ENCODE peak calls at places on chromosomes 12 and 14, in five cellular contexts. K is gastrocnemius medialis; H is PC-9; W is CD4-positive, alpha-beta T cell; N is tibial artery. Z is an unnamed sample.

GRCh38 chr14:95363468-95363954 is 43.8 kb upstream of the CLMN start:
- DNase-seq in K (no peak), H (no peak), W (no peak), N (no peak), Z (no peak)

GRCh38 chr12:117334098-117334497 is 27.3 kb downstream of the NOS1 start:
- DNase-seq in K (peak), H (no peak), W (no peak), N (no peak), Z (no peak)

GRCh38 chr12:22631863-22632463 is 7.0 kb downstream of the ETNK1 start:
- DNase-seq in K (no peak), H (no peak), W (no peak), N (no peak), Z (no peak)

GRCh38 chr14:84591827-84592540 is 938.0 kb upstream of the FLRT2 start:
- DNase-seq in K (no peak), H (no peak), W (no peak), N (no peak), Z (no peak)

GRCh38 chr12:69935651-69936100 is 110.6 kb downstream of the MYRFL start:
- DNase-seq in K (no peak), H (no peak), W (no peak), N (no peak), Z (no peak)

GRCh38 chr14:24055971-24056799 is 4.4 kb downstream of the CARMIL3 start:
- DNase-seq in K (no peak), H (no peak), W (no peak), N (no peak), Z (no peak)

GRCh38 chr14:51157012-51157411 is 62.1 kb upstream of the TRIM9 start:
- DNase-seq in K (no peak), H (no peak), W (no peak), N (no peak), Z (peak)

GRCh38 chr12:23504043-23504442 is 445.4 kb downstream of the SOX5 start:
- DNase-seq in K (no peak), H (no peak), W (no peak), N (no peak), Z (no peak)

GRCh38 chr14:75279153-75279738 is 618 bp downstream of the FOS start:
- DNase-seq in K (peak), H (peak), W (no peak), N (peak), Z (no peak)

GRCh38 chr12:24054411-24054810 is 104.9 kb upstream of the SOX5 start:
- DNase-seq in K (no peak), H (no peak), W (no peak), N (peak), Z (no peak)

GRCh38 chr14:62144863-62145262 is 382.6 kb downstream of the SNAPC1 start:
- DNase-seq in K (no peak), H (no peak), W (no peak), N (no peak), Z (no peak)

GRCh38 chr12:10361622-10362021 is 28.2 kb downstream of the KLRK1 start:
- DNase-seq in K (no peak), H (peak), W (no peak), N (no peak), Z (no peak)

GRCh38 chr14:61328629-61329262 is 7.4 kb downstream of the PRKCH start:
- DNase-seq in K (no peak), H (no peak), W (no peak), N (no peak), Z (no peak)

GRCh38 chr12:113097716-113098427 is 37.7 kb downstream of the RASAL1 start:
- DNase-seq in K (peak), H (no peak), W (no peak), N (no peak), Z (no peak)

GRCh38 chr14:66543996-66544395 is 36.0 kb downstream of the GPHN start:
- DNase-seq in K (no peak), H (no peak), W (no peak), N (no peak), Z (no peak)

GRCh38 chr12:75048763-75049162 is 160.9 kb downstream of the KCNC2 start:
- DNase-seq in K (no peak), H (no peak), W (no peak), N (no peak), Z (no peak)

GRCh38 chr12:124646385-124647230 is 79.2 kb upstream of the NCOR2 start:
- DNase-seq in K (no peak), H (no peak), W (peak), N (no peak), Z (no peak)

GRCh38 chr14:72892879-72893635 is 844 bp downstream of the DPF3 start:
- DNase-seq in K (peak), H (no peak), W (peak), N (no peak), Z (no peak)

GRCh38 chr12:116360579-116361403 is 83.3 kb upstream of the MED13L start:
- DNase-seq in K (no peak), H (no peak), W (no peak), N (no peak), Z (no peak)

GRCh38 chr14:103684871-103685270 is 30.4 kb downstream of the XRCC3 start:
- DNase-seq in K (no peak), H (no peak), W (no peak), N (no peak), Z (no peak)

GRCh38 chr12:27952510-27952909 is 20.0 kb downstream of the PTHLH start:
- DNase-seq in K (no peak), H (no peak), W (no peak), N (no peak), Z (no peak)

GRCh38 chr12:31749024-31749704 is 20.3 kb upstream of the AMN1 start:
- DNase-seq in K (peak), H (peak), W (peak), N (peak), Z (peak)

GRCh38 chr14:65574611-65575010 is 162.1 kb downstream of the FUT8 start:
- DNase-seq in K (no peak), H (no peak), W (no peak), N (no peak), Z (no peak)

GRCh38 chr12:39122562-39123204 is 217.3 kb upstream of the CPNE8 start:
- DNase-seq in K (no peak), H (no peak), W (no peak), N (no peak), Z (no peak)

GRCh38 chr12:3218150-3218845 is 141.1 kb downstream of the TSPAN9 start:
- DNase-seq in K (peak), H (no peak), W (no peak), N (peak), Z (no peak)

GRCh38 chr14:103856105-103856504 is 8.7 kb upstream of the PPP1R13B start:
- DNase-seq in K (no peak), H (no peak), W (no peak), N (no peak), Z (no peak)

GRCh38 chr12:49888461-49889151 is 15.1 kb downstream of the FAIM2 start:
- DNase-seq in K (no peak), H (no peak), W (no peak), N (no peak), Z (no peak)

GRCh38 chr12:46693034-46693433 is 132.8 kb downstream of the SLC38A4 start:
- DNase-seq in K (no peak), H (no peak), W (no peak), N (no peak), Z (no peak)

GRCh38 chr12:51717325-51717925 is 126.4 kb downstream of the SCN8A start:
- DNase-seq in K (no peak), H (no peak), W (no peak), N (no peak), Z (no peak)

GRCh38 chr12:51726931-51727330 is 121.6 kb downstream of the FIGNL2 start:
- DNase-seq in K (no peak), H (no peak), W (no peak), N (no peak), Z (no peak)

GRCh38 chr12:51722387-51722786 is 126.1 kb downstream of the FIGNL2 start:
- DNase-seq in K (no peak), H (no peak), W (no peak), N (no peak), Z (no peak)

DNA sequence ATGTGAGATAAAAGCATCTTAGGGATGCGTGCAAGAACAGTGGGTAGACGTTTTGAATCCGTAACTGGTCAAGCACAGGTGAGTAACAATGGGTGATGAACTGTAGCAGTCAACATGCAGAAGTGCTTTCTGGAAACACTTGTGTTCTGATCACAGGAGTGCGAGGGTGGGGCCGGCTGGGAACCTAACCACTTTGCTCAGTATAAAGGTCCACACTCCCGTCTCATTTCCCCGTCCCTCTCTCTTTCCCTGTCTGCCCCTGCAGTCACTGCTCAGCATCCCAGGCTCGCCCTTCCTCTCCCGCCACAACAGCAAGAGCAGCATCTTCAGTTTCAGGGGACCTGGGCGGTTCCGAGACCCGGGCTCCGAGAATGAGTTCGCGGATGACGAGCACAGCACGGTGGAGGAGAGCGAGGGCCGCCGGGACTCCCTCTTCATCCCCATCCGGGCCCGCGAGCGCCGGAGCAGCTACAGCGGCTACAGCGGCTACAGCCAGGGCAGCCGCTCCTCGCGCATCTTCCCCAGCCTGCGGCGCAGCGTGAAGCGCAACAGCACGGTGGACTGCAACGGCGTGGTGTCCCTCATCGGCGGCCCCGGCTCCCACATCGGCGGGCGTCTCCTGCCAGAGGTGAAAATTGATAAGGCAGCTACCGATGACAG is 127.1 kb downstream of the FIGNL2 start:
- DNase-seq in K (no peak), H (no peak), W (peak), N (no peak), Z (no peak)
- TF ChIP-seq CTCF in K (no peak), H (no peak), W (no peak), N (no peak), Z (no peak)

GRCh38 chr12:130520784-130521183 is 183.1 kb downstream of the PIWIL1 start:
- DNase-seq in K (no peak), H (no peak), W (no peak), N (no peak), Z (no peak)
- TF ChIP-seq CTCF in K (no peak), H (no peak), W (no peak), N (no peak), Z (no peak)

GRCh38 chr12:109255377-109255776 is 53.7 kb downstream of the FOXN4 start:
- DNase-seq in K (no peak), H (no peak), W (no peak), N (no peak), Z (no peak)
- TF ChIP-seq CTCF in K (no peak), H (peak), W (no peak), N (no peak), Z (peak)

GRCh38 chr12:92927055-92927435 is 2.0 kb downstream of the EEA1 start:
- DNase-seq in K (peak), H (peak), W (peak), N (no peak), Z (no peak)
- TF ChIP-seq CTCF in K (no peak), H (no peak), W (no peak), N (peak), Z (peak)

GRCh38 chr14:88437659-88438058 is 52.2 kb downstream of the SPATA7 start:
- DNase-seq in K (no peak), H (no peak), W (no peak), N (no peak), Z (no peak)
- TF ChIP-seq CTCF in K (no peak), H (peak), W (no peak), N (no peak), Z (peak)

DNA sequence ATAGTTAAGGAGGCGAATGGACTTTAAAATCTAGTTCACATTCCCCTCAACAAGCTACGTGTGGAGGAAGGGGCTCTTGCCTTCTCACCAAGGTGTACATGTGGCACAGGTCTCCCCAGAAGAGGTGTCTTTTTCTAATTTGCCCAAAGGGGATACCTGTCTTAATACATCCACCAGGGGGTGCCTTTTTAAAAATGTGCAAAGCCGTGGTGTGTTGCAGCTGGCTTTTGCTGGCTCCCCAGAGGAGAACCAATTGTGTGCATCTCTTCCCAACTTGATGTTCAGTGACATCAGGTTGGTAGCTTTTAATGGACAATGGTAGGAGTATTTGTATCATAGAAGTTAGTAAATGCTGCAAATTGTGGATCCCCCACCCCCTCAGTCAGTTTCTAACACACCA is 33.8 kb downstream of the CREBL2 start:
- DNase-seq in K (no peak), H (no peak), W (peak), N (no peak), Z (no peak)
- TF ChIP-seq CTCF in K (peak), H (peak), W (peak), N (peak), Z (peak)

GRCh38 chr12:92070054-92070863 is 75.4 kb downstream of the BTG1 start:
- DNase-seq in K (no peak), H (no peak), W (no peak), N (no peak), Z (no peak)
- TF ChIP-seq CTCF in K (no peak), H (no peak), W (no peak), N (no peak), Z (no peak)

DNA sequence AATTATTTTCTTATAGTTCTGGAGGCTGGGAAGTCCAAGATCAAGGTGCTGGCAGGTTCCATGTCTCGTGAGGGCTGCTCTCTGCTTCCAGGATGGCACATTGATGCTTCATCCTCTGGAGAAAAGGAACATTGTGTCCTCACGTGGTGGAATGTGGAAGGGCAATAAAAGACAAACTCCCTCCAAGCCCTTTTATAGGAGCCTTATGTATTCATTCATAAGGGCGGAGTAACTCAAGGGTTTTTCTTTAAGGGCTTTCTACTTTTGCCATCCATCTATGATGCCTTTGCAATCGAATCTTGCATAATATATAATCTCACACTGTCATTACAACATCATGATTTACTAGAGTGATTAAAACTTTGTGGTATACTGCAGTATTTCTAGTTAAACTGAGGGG is 132.7 kb upstream of the DDHD1 start:
- DNase-seq in K (no peak), H (no peak), W (no peak), N (no peak), Z (no peak)
- TF ChIP-seq CTCF in K (no peak), H (no peak), W (no peak), N (no peak), Z (no peak)

GRCh38 chr14:77098470-77099353 is 654 bp downstream of the CIPC start:
- DNase-seq in K (peak), H (peak), W (no peak), N (peak), Z (no peak)

GRCh38 chr14:77099425-77100167 is 1.5 kb downstream of the CIPC start:
- DNase-seq in K (no peak), H (peak), W (no peak), N (no peak), Z (no peak)

GRCh38 chr14:77097006-77097688 is 911 bp upstream of the CIPC start:
- DNase-seq in K (no peak), H (no peak), W (no peak), N (no peak), Z (no peak)

GRCh38 chr14:77100961-77101360 is 2.9 kb downstream of the CIPC start:
- DNase-seq in K (no peak), H (no peak), W (no peak), N (no peak), Z (no peak)

GRCh38 chr14:77097689-77098469 is at the start of gene CIPC:
- DNase-seq in K (peak), H (peak), W (peak), N (peak), Z (peak)
- TF ChIP-seq CTCF in K (no peak), H (no peak), W (no peak), N (peak), Z (no peak)

Z was measured in Panc1.